ENCODE peak calls at places on chromosomes 3 and 15, in six cellular contexts. One of them, this sample, is unnamed.

GRCh38 chr3:72887723-72888545 is at the start of gene GXYLT2:
- DNase-seq in heart right ventricle: peak
- DNase-seq in hepatocyte: peak
- DNase-seq in Calu3: peak
- DNase-seq in uterus: peak
- DNase-seq in GM12865: peak
- DNase-seq in this sample: peak

GRCh38 chr3:46921871-46922271 is 44.4 kb downstream of the PTH1R start:
- DNase-seq in heart right ventricle: no peak
- DNase-seq in hepatocyte: no peak
- DNase-seq in Calu3: no peak
- DNase-seq in uterus: no peak
- DNase-seq in GM12865: no peak
- DNase-seq in this sample: no peak

GRCh38 chr3:158709666-158710083 is 22.6 kb downstream of the RARRES1 start:
- DNase-seq in heart right ventricle: no peak
- DNase-seq in hepatocyte: no peak
- DNase-seq in Calu3: no peak
- DNase-seq in uterus: peak
- DNase-seq in GM12865: no peak
- DNase-seq in this sample: no peak

GRCh38 chr3:74139648-74140047 is 474.8 kb downstream of the CNTN3 start:
- DNase-seq in heart right ventricle: no peak
- DNase-seq in hepatocyte: no peak
- DNase-seq in Calu3: no peak
- DNase-seq in uterus: no peak
- DNase-seq in GM12865: no peak
- DNase-seq in this sample: no peak

GRCh38 chr3:134211797-134212196 is 38.9 kb downstream of the RYK start:
- DNase-seq in heart right ventricle: peak
- DNase-seq in hepatocyte: peak
- DNase-seq in Calu3: peak
- DNase-seq in uterus: no peak
- DNase-seq in GM12865: peak
- DNase-seq in this sample: peak

GRCh38 chr3:100448079-100448478 is 44.3 kb upstream of the TMEM45A start:
- DNase-seq in heart right ventricle: no peak
- DNase-seq in hepatocyte: no peak
- DNase-seq in Calu3: no peak
- DNase-seq in uterus: no peak
- DNase-seq in GM12865: no peak
- DNase-seq in this sample: no peak

GRCh38 chr3:151919446-151919845 is 46.0 kb downstream of the SUCNR1 start:
- DNase-seq in heart right ventricle: no peak
- DNase-seq in hepatocyte: no peak
- DNase-seq in Calu3: no peak
- DNase-seq in uterus: no peak
- DNase-seq in GM12865: no peak
- DNase-seq in this sample: no peak

GRCh38 chr3:128610671-128611070 is 39.9 kb downstream of the RPN1 start:
- DNase-seq in heart right ventricle: no peak
- DNase-seq in hepatocyte: no peak
- DNase-seq in Calu3: no peak
- DNase-seq in uterus: no peak
- DNase-seq in GM12865: no peak
- DNase-seq in this sample: no peak

GRCh38 chr3:126468028-126468891 is 7.4 kb downstream of the ZXDC start:
- DNase-seq in heart right ventricle: no peak
- DNase-seq in hepatocyte: peak
- DNase-seq in Calu3: no peak
- DNase-seq in uterus: peak
- DNase-seq in GM12865: no peak
- DNase-seq in this sample: no peak

GRCh38 chr3:13185737-13186136 is 112.5 kb upstream of the IQSEC1 start:
- DNase-seq in heart right ventricle: no peak
- DNase-seq in hepatocyte: no peak
- DNase-seq in Calu3: no peak
- DNase-seq in uterus: no peak
- DNase-seq in GM12865: no peak
- DNase-seq in this sample: no peak

GRCh38 chr3:142211034-142211433 is 14.4 kb downstream of the GK5 start:
- DNase-seq in heart right ventricle: no peak
- DNase-seq in hepatocyte: no peak
- DNase-seq in Calu3: no peak
- DNase-seq in uterus: no peak
- DNase-seq in GM12865: peak
- DNase-seq in this sample: peak

GRCh38 chr3:106943071-106943470 is 434.2 kb upstream of the CCDC54 start:
- DNase-seq in heart right ventricle: no peak
- DNase-seq in hepatocyte: no peak
- DNase-seq in Calu3: no peak
- DNase-seq in uterus: no peak
- DNase-seq in GM12865: no peak
- DNase-seq in this sample: no peak

GRCh38 chr15:99154271-99154670 is 49.4 kb downstream of the SYNM start:
- DNase-seq in heart right ventricle: no peak
- DNase-seq in hepatocyte: no peak
- DNase-seq in Calu3: no peak
- DNase-seq in uterus: no peak
- DNase-seq in GM12865: no peak
- DNase-seq in this sample: no peak

GRCh38 chr15:80418892-80419537 is 14.8 kb downstream of the ARNT2 start:
- DNase-seq in heart right ventricle: no peak
- DNase-seq in hepatocyte: peak
- DNase-seq in Calu3: peak
- DNase-seq in uterus: no peak
- DNase-seq in GM12865: peak
- DNase-seq in this sample: no peak

GRCh38 chr3:117105650-117106049 is 396.1 kb downstream of the TUSC7 start:
- DNase-seq in heart right ventricle: no peak
- DNase-seq in hepatocyte: no peak
- DNase-seq in Calu3: no peak
- DNase-seq in uterus: no peak
- DNase-seq in GM12865: no peak
- DNase-seq in this sample: no peak

GRCh38 chr15:52028431-52029093 is 9.5 kb downstream of the MAPK6 start:
- DNase-seq in heart right ventricle: no peak
- DNase-seq in hepatocyte: no peak
- DNase-seq in Calu3: no peak
- DNase-seq in uterus: no peak
- DNase-seq in GM12865: peak
- DNase-seq in this sample: no peak

GRCh38 chr15:96336643-96337353 is 6.3 kb downstream of the NR2F2 start:
- DNase-seq in heart right ventricle: no peak
- DNase-seq in hepatocyte: no peak
- DNase-seq in Calu3: no peak
- DNase-seq in uterus: no peak
- DNase-seq in GM12865: no peak
- DNase-seq in this sample: no peak

GRCh38 chr3:79203144-79203519 is 564.7 kb downstream of the ROBO1 start:
- DNase-seq in heart right ventricle: no peak
- DNase-seq in hepatocyte: no peak
- DNase-seq in Calu3: no peak
- DNase-seq in uterus: no peak
- DNase-seq in GM12865: no peak
- DNase-seq in this sample: no peak

GRCh38 chr3:53941945-53942344 is 50.3 kb upstream of the SELENOK start:
- DNase-seq in heart right ventricle: no peak
- DNase-seq in hepatocyte: no peak
- DNase-seq in Calu3: no peak
- DNase-seq in uterus: no peak
- DNase-seq in GM12865: no peak
- DNase-seq in this sample: no peak

GRCh38 chr15:68658151-68658550 is 79.4 kb downstream of the CORO2B start:
- DNase-seq in heart right ventricle: peak
- DNase-seq in hepatocyte: no peak
- DNase-seq in Calu3: no peak
- DNase-seq in uterus: no peak
- DNase-seq in GM12865: no peak
- DNase-seq in this sample: peak

GRCh38 chr15:20345401-20345958 is 196.1 kb downstream of the GOLGA6L6 start:
- DNase-seq in heart right ventricle: no peak
- DNase-seq in hepatocyte: peak
- DNase-seq in Calu3: no peak
- DNase-seq in uterus: no peak
- DNase-seq in GM12865: no peak
- DNase-seq in this sample: no peak

GRCh38 chr3:133973249-133973980 is 56.3 kb downstream of the SLCO2A1 start:
- DNase-seq in heart right ventricle: no peak
- DNase-seq in hepatocyte: no peak
- DNase-seq in Calu3: no peak
- DNase-seq in uterus: no peak
- DNase-seq in GM12865: no peak
- DNase-seq in this sample: no peak

GRCh38 chr3:134079761-134080160 is 50.0 kb upstream of the SLCO2A1 start:
- DNase-seq in heart right ventricle: no peak
- DNase-seq in hepatocyte: no peak
- DNase-seq in Calu3: no peak
- DNase-seq in uterus: no peak
- DNase-seq in GM12865: no peak
- DNase-seq in this sample: no peak

GRCh38 chr3:126480864-126481263 is 5.2 kb upstream of the ZXDC start:
- DNase-seq in heart right ventricle: no peak
- DNase-seq in hepatocyte: no peak
- DNase-seq in Calu3: no peak
- DNase-seq in uterus: no peak
- DNase-seq in GM12865: no peak
- DNase-seq in this sample: no peak

GRCh38 chr3:71511037-71511436 is 72.5 kb downstream of the FOXP1 start:
- DNase-seq in heart right ventricle: no peak
- DNase-seq in hepatocyte: peak
- DNase-seq in Calu3: no peak
- DNase-seq in uterus: no peak
- DNase-seq in GM12865: no peak
- DNase-seq in this sample: no peak

GRCh38 chr3:127985655-127986225 is 66.5 kb upstream of the SEC61A1 start:
- DNase-seq in heart right ventricle: no peak
- DNase-seq in hepatocyte: no peak
- DNase-seq in Calu3: no peak
- DNase-seq in uterus: no peak
- DNase-seq in GM12865: no peak
- DNase-seq in this sample: no peak

GRCh38 chr15:64144565-64145281 is 6.8 kb upstream of the SNX22 start:
- DNase-seq in heart right ventricle: no peak
- DNase-seq in hepatocyte: no peak
- DNase-seq in Calu3: no peak
- DNase-seq in uterus: no peak
- DNase-seq in GM12865: peak
- DNase-seq in this sample: no peak

GRCh38 chr15:64141798-64142512 is 9.6 kb upstream of the SNX22 start:
- DNase-seq in heart right ventricle: no peak
- DNase-seq in hepatocyte: no peak
- DNase-seq in Calu3: no peak
- DNase-seq in uterus: no peak
- DNase-seq in GM12865: no peak
- DNase-seq in this sample: no peak

GRCh38 chr15:64144192-64144564 is 7.4 kb upstream of the SNX22 start:
- DNase-seq in heart right ventricle: no peak
- DNase-seq in hepatocyte: no peak
- DNase-seq in Calu3: no peak
- DNase-seq in uterus: no peak
- DNase-seq in GM12865: no peak
- DNase-seq in this sample: no peak

GRCh38 chr15:64146041-64146440 is 5.5 kb upstream of the SNX22 start:
- DNase-seq in heart right ventricle: peak
- DNase-seq in hepatocyte: no peak
- DNase-seq in Calu3: no peak
- DNase-seq in uterus: no peak
- DNase-seq in GM12865: no peak
- DNase-seq in this sample: no peak

DNA sequence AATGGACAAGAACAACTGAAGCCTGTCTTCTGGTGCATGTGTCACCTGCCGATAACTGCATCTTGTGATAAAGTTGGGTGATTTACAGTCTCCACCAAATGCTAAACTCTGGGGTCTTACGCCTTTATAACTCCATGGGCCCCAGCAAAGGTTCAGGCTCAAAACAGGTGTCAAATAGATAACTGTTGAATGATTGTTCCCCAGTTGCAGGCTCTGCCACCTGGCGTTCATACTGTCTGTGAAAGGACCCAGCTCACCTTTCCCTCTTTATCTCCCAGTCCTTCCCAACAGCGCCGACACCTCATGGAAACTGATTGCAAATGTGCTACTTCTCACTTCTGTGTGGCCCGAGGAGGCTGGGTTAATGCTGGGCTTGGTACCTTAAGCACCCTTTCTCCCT is 8.3 kb upstream of the SNX22 start:
- DNase-seq in heart right ventricle: no peak
- DNase-seq in hepatocyte: no peak
- DNase-seq in Calu3: no peak
- DNase-seq in uterus: no peak
- DNase-seq in GM12865: no peak
- DNase-seq in this sample: no peak
- TF ChIP-seq CTCF in heart right ventricle: no peak
- TF ChIP-seq CTCF in hepatocyte: no peak
- TF ChIP-seq CTCF in Calu3: no peak
- TF ChIP-seq CTCF in uterus: no peak
- TF ChIP-seq CTCF in GM12865: no peak
- TF ChIP-seq CTCF in this sample: no peak

GRCh38 chr3:14416453-14416852 is 14.0 kb downstream of the SLC6A6 start:
- DNase-seq in heart right ventricle: no peak
- DNase-seq in hepatocyte: no peak
- DNase-seq in Calu3: no peak
- DNase-seq in uterus: no peak
- DNase-seq in GM12865: no peak
- DNase-seq in this sample: no peak
- TF ChIP-seq CTCF in heart right ventricle: no peak
- TF ChIP-seq CTCF in hepatocyte: no peak
- TF ChIP-seq CTCF in Calu3: no peak
- TF ChIP-seq CTCF in uterus: no peak
- TF ChIP-seq CTCF in GM12865: no peak
- TF ChIP-seq CTCF in this sample: no peak

GRCh38 chr15:77497108-77497737 is 76.5 kb downstream of the HMG20A start:
- DNase-seq in heart right ventricle: peak
- DNase-seq in hepatocyte: peak
- DNase-seq in Calu3: no peak
- DNase-seq in uterus: no peak
- DNase-seq in GM12865: no peak
- DNase-seq in this sample: no peak
- TF ChIP-seq CTCF in heart right ventricle: peak
- TF ChIP-seq CTCF in hepatocyte: no peak
- TF ChIP-seq CTCF in Calu3: no peak
- TF ChIP-seq CTCF in uterus: no peak
- TF ChIP-seq CTCF in GM12865: no peak
- TF ChIP-seq CTCF in this sample: no peak

GRCh38 chr3:62316525-62316924 is 56.8 kb downstream of the FEZF2 start:
- DNase-seq in heart right ventricle: no peak
- DNase-seq in hepatocyte: no peak
- DNase-seq in Calu3: no peak
- DNase-seq in uterus: no peak
- DNase-seq in GM12865: no peak
- DNase-seq in this sample: no peak

GRCh38 chr3:62312201-62312600 is 61.1 kb downstream of the FEZF2 start:
- DNase-seq in heart right ventricle: no peak
- DNase-seq in hepatocyte: no peak
- DNase-seq in Calu3: no peak
- DNase-seq in uterus: no peak
- DNase-seq in GM12865: no peak
- DNase-seq in this sample: no peak
- TF ChIP-seq CTCF in heart right ventricle: no peak
- TF ChIP-seq CTCF in hepatocyte: peak
- TF ChIP-seq CTCF in Calu3: no peak
- TF ChIP-seq CTCF in uterus: no peak
- TF ChIP-seq CTCF in GM12865: no peak
- TF ChIP-seq CTCF in this sample: no peak

GRCh38 chr15:93072440-93073394 is 16.3 kb downstream of the RGMA start:
- DNase-seq in heart right ventricle: peak
- DNase-seq in hepatocyte: peak
- DNase-seq in Calu3: peak
- DNase-seq in uterus: peak
- DNase-seq in GM12865: no peak
- DNase-seq in this sample: peak
- TF ChIP-seq CTCF in heart right ventricle: no peak
- TF ChIP-seq CTCF in hepatocyte: no peak
- TF ChIP-seq CTCF in Calu3: no peak
- TF ChIP-seq CTCF in uterus: peak
- TF ChIP-seq CTCF in GM12865: no peak
- TF ChIP-seq CTCF in this sample: no peak

This sample was measured in glutamatergic neuron.